ENCODE peak calls at places on chromosomes 13 and 19, in ten cellular contexts. L is testis, J is BE2C, T is astrocyte of the spinal cord, P is cardiac muscle cell, F is neural crest cell, Q is heart right ventricle, I is stomach, V is HFFc6, H is thoracic aorta. R is an unnamed sample.
A peak's percentile ranks its signal among the peaks of the same experiment; 100 is the strongest.

GRCh38 chr19:55473613-55474012 is 2.8 kb upstream of the ZNF628 start:
- DNase-seq in L (no peak), J (peak; percentile 18), T (peak; percentile 63), P (no peak), F (no peak), Q (no peak), I (no peak), V (no peak), H (no peak), R (no peak)

GRCh38 chr13:41848435-41849255 is 112.3 kb downstream of the VWA8 start:
- DNase-seq in L (no peak), J (no peak), T (peak; percentile 68), P (peak; percentile 56), F (no peak), Q (no peak), I (no peak), V (no peak), H (no peak), R (no peak)

GRCh38 chr13:39522329-39522728 is 80.7 kb downstream of the LHFPL6 start:
- DNase-seq in L (no peak), J (no peak), T (no peak), P (no peak), F (no peak), Q (no peak), I (no peak), V (no peak), H (no peak), R (no peak)

GRCh38 chr13:31431722-31432137 is 232.0 kb downstream of the B3GLCT start:
- DNase-seq in L (peak; percentile 73), J (peak; percentile 63), T (peak; percentile 26), P (peak; percentile 69), F (peak; percentile 55), Q (peak; percentile 55), I (peak; percentile 51), V (peak; percentile 4), H (no peak), R (peak; percentile 68)

GRCh38 chr13:93689333-93689732 is 462.7 kb downstream of the GPC6 start:
- DNase-seq in L (no peak), J (no peak), T (no peak), P (no peak), F (no peak), Q (no peak), I (no peak), V (peak; percentile 18), H (no peak), R (no peak)

GRCh38 chr19:38949580-38950367 is 19.0 kb downstream of the MRPS12 start:
- DNase-seq in L (peak; percentile 97), J (peak; percentile 100), T (peak; percentile 82), P (peak; percentile 92), F (peak; percentile 98), Q (peak; percentile 87), I (peak; percentile 90), V (no peak), H (peak; percentile 52), R (peak; percentile 93)

GRCh38 chr13:99657848-99658265 is 156.6 kb downstream of the TM9SF2 start:
- DNase-seq in L (peak; percentile 64), J (no peak), T (peak; percentile 54), P (peak; percentile 54), F (peak; percentile 41), Q (peak; percentile 21), I (peak; percentile 49), V (no peak), H (no peak), R (peak; percentile 39)

GRCh38 chr13:46119883-46120614 is 15.2 kb upstream of the CPB2 start:
- DNase-seq in L (peak; percentile 69), J (peak; percentile 26), T (peak; percentile 71), P (peak; percentile 76), F (no peak), Q (no peak), I (no peak), V (peak; percentile 0), H (no peak), R (no peak)

GRCh38 chr13:72050251-72050650 is 183.2 kb upstream of the DACH1 start:
- DNase-seq in L (no peak), J (no peak), T (no peak), P (no peak), F (no peak), Q (no peak), I (no peak), V (no peak), H (no peak), R (no peak)

GRCh38 chr13:111353508-111353907 is 33.1 kb downstream of the TEX29 start:
- DNase-seq in L (no peak), J (no peak), T (no peak), P (no peak), F (no peak), Q (no peak), I (no peak), V (no peak), H (no peak), R (no peak)

GRCh38 chr19:9353011-9353410 is 9.8 kb upstream of the ZNF177 start:
- DNase-seq in L (no peak), J (no peak), T (no peak), P (no peak), F (no peak), Q (no peak), I (no peak), V (no peak), H (no peak), R (no peak)

GRCh38 chr13:41075034-41075433 is 13.7 kb downstream of the WBP4 start:
- DNase-seq in L (no peak), J (peak; percentile 50), T (peak; percentile 37), P (peak; percentile 66), F (no peak), Q (no peak), I (no peak), V (no peak), H (no peak), R (peak; percentile 40)

GRCh38 chr13:49791753-49792549 is 531 bp downstream of the KPNA3 start:
- DNase-seq in L (peak; percentile 61), J (peak; percentile 57), T (peak; percentile 50), P (peak; percentile 53), F (peak; percentile 43), Q (peak; percentile 31), I (peak; percentile 47), V (no peak), H (no peak), R (peak; percentile 69)

GRCh38 chr19:6372594-6373095 is at the start of gene ALKBH7:
- DNase-seq in L (peak; percentile 100), J (peak; percentile 99), T (peak; percentile 100), P (peak; percentile 100), F (peak; percentile 89), Q (peak; percentile 100), I (peak; percentile 99), V (peak; percentile 100), H (peak; percentile 100), R (peak; percentile 99)

GRCh38 chr13:28501547-28501946 is 6.6 kb upstream of the FLT1 start:
- DNase-seq in L (no peak), J (peak; percentile 31), T (no peak), P (no peak), F (no peak), Q (peak; percentile 15), I (no peak), V (no peak), H (no peak), R (no peak)

GRCh38 chr19:49953376-49953775 is 7.6 kb downstream of the SIGLEC11 start:
- DNase-seq in L (no peak), J (no peak), T (no peak), P (no peak), F (no peak), Q (no peak), I (no peak), V (no peak), H (no peak), R (no peak)
- TF ChIP-seq CTCF in L (no peak), J (no peak), T (no peak), P (no peak), F (no peak), Q (no peak), I (no peak), V (no peak), H (no peak), R (no peak)

GRCh38 chr19:51602189-51602854 is 27.9 kb downstream of the SIGLEC5 start:
- DNase-seq in L (no peak), J (no peak), T (no peak), P (no peak), F (no peak), Q (no peak), I (no peak), V (no peak), H (no peak), R (no peak)

GRCh38 chr19:51600940-51601575 is 29.1 kb downstream of the SIGLEC5 start:
- DNase-seq in L (no peak), J (no peak), T (no peak), P (peak; percentile 2), F (no peak), Q (no peak), I (no peak), V (no peak), H (no peak), R (peak; percentile 17)

GRCh38 chr19:51595776-51596175 is 24.7 kb downstream of the ZNF175 start:
- DNase-seq in L (no peak), J (no peak), T (no peak), P (no peak), F (no peak), Q (no peak), I (no peak), V (no peak), H (no peak), R (no peak)

GRCh38 chr19:51598159-51598915 is 27.3 kb downstream of the ZNF175 start:
- DNase-seq in L (peak; percentile 31), J (no peak), T (no peak), P (no peak), F (no peak), Q (no peak), I (no peak), V (no peak), H (no peak), R (no peak)

DNA sequence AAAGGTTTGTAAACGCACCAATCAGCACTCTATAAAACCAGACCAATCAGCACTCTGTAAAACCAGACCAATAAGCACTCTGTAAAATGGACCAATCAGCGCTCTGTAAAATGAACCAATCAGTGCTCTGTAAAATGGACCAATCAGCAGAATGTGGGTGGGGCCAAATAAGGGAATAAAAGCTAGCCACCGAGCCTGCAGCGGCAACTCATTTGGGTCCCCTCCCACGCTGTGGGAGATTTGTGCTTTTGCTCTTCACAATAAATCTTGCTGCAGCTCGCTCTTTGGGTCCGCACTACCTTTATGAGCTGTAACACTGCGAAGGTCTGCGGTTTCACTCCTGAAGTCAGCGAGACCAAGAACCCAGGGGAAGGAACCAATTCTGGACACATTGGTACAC is 28.0 kb downstream of the ZNF175 start:
- DNase-seq in L (peak; percentile 77), J (no peak), T (no peak), P (no peak), F (no peak), Q (no peak), I (no peak), V (no peak), H (no peak), R (no peak)
- TF ChIP-seq CTCF in L (no peak), J (no peak), T (no peak), P (no peak), F (no peak), Q (no peak), I (no peak), V (no peak), H (no peak), R (no peak)

GRCh38 chr13:47397739-47398138 is 500.9 kb upstream of the HTR2A start:
- DNase-seq in L (no peak), J (no peak), T (peak; percentile 32), P (peak; percentile 10), F (no peak), Q (no peak), I (no peak), V (peak; percentile 65), H (no peak), R (no peak)
- TF ChIP-seq CTCF in L (no peak), J (peak; percentile 11), T (no peak), P (no peak), F (no peak), Q (no peak), I (no peak), V (peak; percentile 23), H (no peak), R (no peak)

GRCh38 chr13:52809310-52809769 is 39.1 kb downstream of the PCDH8 start:
- DNase-seq in L (peak; percentile 84), J (peak; percentile 89), T (peak; percentile 20), P (peak; percentile 70), F (peak; percentile 73), Q (peak; percentile 76), I (peak; percentile 28), V (peak; percentile 78), H (no peak), R (peak; percentile 76)
- TF ChIP-seq CTCF in L (peak; percentile 52), J (peak; percentile 88), T (peak; percentile 34), P (peak; percentile 41), F (peak; percentile 81), Q (peak; percentile 68), I (no peak), V (peak; percentile 78), H (no peak), R (peak; percentile 74)

R was measured in activated CD8-positive, alpha-beta T cell treated with anti-CD3 and anti-CD28 coated beads for 36 hours.